ENCODE peak calls at places on chromosomes 3 and 15, in nine cellular contexts. Q is HCT116, U is mucosa of gallbladder, G is G401, C is Ammon's horn, B is T-helper 1 cell, A is germinal center, W is NCI-H1092, Y is BE2C. J is an unnamed sample.

GRCh38 chr3:195823998-195824397 is 12.3 kb upstream of the MUC4 start:
- DNase-seq in Q (no peak), U (no peak), G (no peak), C (no peak), B (no peak), A (no peak), W (no peak), Y (no peak), J (no peak)

GRCh38 chr3:39870706-39871105 is 61.3 kb downstream of the MYRIP start:
- DNase-seq in Q (no peak), U (no peak), G (no peak), C (no peak), B (no peak), A (no peak), W (no peak), Y (no peak), J (peak)

GRCh38 chr15:101498076-101498730 is 8.7 kb upstream of the PCSK6 start:
- DNase-seq in Q (no peak), U (peak), G (no peak), C (no peak), B (no peak), A (no peak), W (no peak), Y (no peak), J (no peak)

GRCh38 chr3:187841552-187841951 is 96.3 kb upstream of the BCL6 start:
- DNase-seq in Q (no peak), U (peak), G (no peak), C (no peak), B (no peak), A (no peak), W (no peak), Y (no peak), J (peak)

GRCh38 chr3:128012050-128012449 is 40.2 kb upstream of the SEC61A1 start:
- DNase-seq in Q (no peak), U (no peak), G (no peak), C (no peak), B (no peak), A (no peak), W (no peak), Y (no peak), J (no peak)

GRCh38 chr3:116188231-116188785 is 257.0 kb downstream of the LSAMP start:
- DNase-seq in Q (no peak), U (no peak), G (no peak), C (no peak), B (no peak), A (no peak), W (no peak), Y (peak), J (no peak)

GRCh38 chr3:129908417-129908816 is 14.9 kb upstream of the TMCC1 start:
- DNase-seq in Q (no peak), U (peak), G (no peak), C (no peak), B (no peak), A (no peak), W (no peak), Y (peak), J (no peak)

GRCh38 chr3:78734048-78734637 is 1033.7 kb downstream of the ROBO1 start:
- DNase-seq in Q (no peak), U (no peak), G (no peak), C (no peak), B (no peak), A (no peak), W (peak), Y (peak), J (peak)

GRCh38 chr3:168878655-168879054 is 782.9 kb upstream of the GOLIM4 start:
- DNase-seq in Q (no peak), U (no peak), G (no peak), C (no peak), B (no peak), A (no peak), W (no peak), Y (no peak), J (no peak)

GRCh38 chr3:126540342-126540849 is 16.4 kb downstream of the CHST13 start:
- DNase-seq in Q (peak), U (peak), G (no peak), C (peak), B (no peak), A (no peak), W (no peak), Y (no peak), J (peak)

GRCh38 chr3:141370065-141370533 is 1.8 kb downstream of the ZBTB38 start:
- DNase-seq in Q (peak), U (peak), G (peak), C (peak), B (peak), A (peak), W (no peak), Y (peak), J (peak)

GRCh38 chr3:178551916-178552321 is 15.7 kb downstream of the KCNMB2 start:
- DNase-seq in Q (no peak), U (peak), G (no peak), C (no peak), B (no peak), A (no peak), W (no peak), Y (no peak), J (no peak)

GRCh38 chr3:14472471-14473351 is 67.4 kb downstream of the GRIP2 start:
- DNase-seq in Q (peak), U (peak), G (no peak), C (no peak), B (no peak), A (no peak), W (no peak), Y (no peak), J (peak)

GRCh38 chr15:51647128-51647562 is 24.6 kb upstream of the DMXL2 start:
- DNase-seq in Q (no peak), U (peak), G (peak), C (peak), B (no peak), A (peak), W (peak), Y (peak), J (peak)

GRCh38 chr3:49025005-49025792 is 3.3 kb downstream of the NDUFAF3 start:
- DNase-seq in Q (no peak), U (no peak), G (no peak), C (no peak), B (no peak), A (no peak), W (no peak), Y (no peak), J (no peak)

GRCh38 chr3:9080165-9080564 is 116.9 kb upstream of the RAD18 start:
- DNase-seq in Q (no peak), U (no peak), G (no peak), C (no peak), B (no peak), A (no peak), W (no peak), Y (no peak), J (no peak)

GRCh38 chr3:169966951-169967915 is 626 bp downstream of the SEC62 start:
- DNase-seq in Q (no peak), U (peak), G (peak), C (peak), B (no peak), A (peak), W (peak), Y (peak), J (peak)

GRCh38 chr3:127209155-127209839 is 16.4 kb downstream of the PRR23E start:
- DNase-seq in Q (no peak), U (peak), G (no peak), C (no peak), B (no peak), A (no peak), W (peak), Y (no peak), J (no peak)

GRCh38 chr15:40929730-40930429 is 740 bp downstream of the DLL4 start:
- DNase-seq in Q (no peak), U (no peak), G (no peak), C (no peak), B (no peak), A (no peak), W (no peak), Y (peak), J (no peak)

GRCh38 chr3:187909871-187910270 is 164.6 kb upstream of the BCL6 start:
- DNase-seq in Q (no peak), U (no peak), G (no peak), C (no peak), B (no peak), A (no peak), W (no peak), Y (no peak), J (no peak)

GRCh38 chr3:188863999-188864406 is 307.8 kb upstream of the TPRG1 start:
- DNase-seq in Q (no peak), U (peak), G (no peak), C (no peak), B (no peak), A (no peak), W (no peak), Y (no peak), J (no peak)

GRCh38 chr3:4409415-4409814 is 57.7 kb downstream of the SUMF1 start:
- DNase-seq in Q (no peak), U (no peak), G (peak), C (peak), B (no peak), A (no peak), W (no peak), Y (no peak), J (no peak)

GRCh38 chr15:74454764-74455500 is 6.0 kb downstream of the UBL7 start:
- DNase-seq in Q (no peak), U (no peak), G (no peak), C (no peak), B (no peak), A (no peak), W (no peak), Y (no peak), J (no peak)

GRCh38 chr3:55544219-55544618 is 57.1 kb upstream of the WNT5A start:
- DNase-seq in Q (no peak), U (no peak), G (no peak), C (no peak), B (no peak), A (no peak), W (no peak), Y (no peak), J (no peak)

GRCh38 chr3:28958656-28959055 is 322.2 kb upstream of the RBMS3 start:
- DNase-seq in Q (no peak), U (no peak), G (no peak), C (no peak), B (no peak), A (no peak), W (no peak), Y (no peak), J (no peak)

GRCh38 chr15:40046721-40047412 is 7.9 kb upstream of the SRP14 start:
- DNase-seq in Q (no peak), U (peak), G (no peak), C (no peak), B (no peak), A (no peak), W (no peak), Y (no peak), J (no peak)

GRCh38 chr15:24956131-24956838 is 1.5 kb downstream of the SNRPN start:
- DNase-seq in Q (no peak), U (peak), G (peak), C (peak), B (peak), A (peak), W (no peak), Y (peak), J (peak)

GRCh38 chr3:18758047-18758704 is 333.0 kb upstream of the SATB1 start:
- DNase-seq in Q (peak), U (peak), G (peak), C (peak), B (no peak), A (peak), W (peak), Y (no peak), J (peak)

GRCh38 chr3:2908693-2909351 is 201.4 kb downstream of the IL5RA start:
- DNase-seq in Q (no peak), U (no peak), G (no peak), C (no peak), B (no peak), A (no peak), W (no peak), Y (no peak), J (no peak)

GRCh38 chr3:97001611-97002010 is 187.2 kb downstream of the EPHA6 start:
- DNase-seq in Q (no peak), U (no peak), G (no peak), C (no peak), B (no peak), A (no peak), W (no peak), Y (no peak), J (no peak)

GRCh38 chr3:88203537-88204143 is 53.9 kb downstream of the C3orf38 start:
- DNase-seq in Q (peak), U (peak), G (peak), C (peak), B (no peak), A (peak), W (peak), Y (peak), J (peak)

GRCh38 chr3:129282727-129283327 is 4.2 kb downstream of the HMCES start:
- DNase-seq in Q (no peak), U (no peak), G (no peak), C (no peak), B (no peak), A (peak), W (no peak), Y (no peak), J (no peak)

GRCh38 chr3:157089455-157090221 is 70.3 kb downstream of the CCNL1 start:
- DNase-seq in Q (no peak), U (peak), G (no peak), C (peak), B (peak), A (peak), W (no peak), Y (no peak), J (no peak)

GRCh38 chr15:77069521-77070121 is 1.3 kb downstream of the TSPAN3 start:
- DNase-seq in Q (no peak), U (peak), G (peak), C (no peak), B (no peak), A (no peak), W (no peak), Y (no peak), J (no peak)

GRCh38 chr3:165070682-165071081 is 7.6 kb downstream of the SI start:
- DNase-seq in Q (no peak), U (no peak), G (no peak), C (no peak), B (no peak), A (no peak), W (no peak), Y (no peak), J (no peak)

GRCh38 chr15:78101423-78102105 is 9.2 kb downstream of the SH2D7 start:
- DNase-seq in Q (no peak), U (no peak), G (no peak), C (no peak), B (no peak), A (no peak), W (no peak), Y (no peak), J (no peak)